ENCODE peak calls at places on chromosomes 12 and 14, in six cellular contexts. X is retinal pigment epithelial cell, F is WERI-Rb-1, P is GM12865, U is breast epithelium, D is foreskin fibroblast. Q is an unnamed sample.

GRCh38 chr14:89351958-89352404 is 65.1 kb downstream of the FOXN3 start:
- DNase-seq in X (no peak), F (no peak), P (no peak), U (no peak), D (no peak), Q (no peak)

GRCh38 chr12:44375694-44376093 is 500.4 kb downstream of the NELL2 start:
- DNase-seq in X (no peak), F (no peak), P (peak), U (no peak), D (no peak), Q (no peak)

GRCh38 chr12:60977966-60978365 is 1282.2 kb upstream of the USP15 start:
- DNase-seq in X (no peak), F (peak), P (no peak), U (no peak), D (peak), Q (no peak)

GRCh38 chr14:22112004-22112403 is 438.4 kb upstream of the OR4E1 start:
- DNase-seq in X (no peak), F (peak), P (peak), U (no peak), D (no peak), Q (peak)

GRCh38 chr14:44154889-44155288 is 352.2 kb downstream of the FSCB start:
- DNase-seq in X (no peak), F (no peak), P (no peak), U (no peak), D (no peak), Q (no peak)

GRCh38 chr12:49932746-49933145 is 17.8 kb upstream of the AQP2 start:
- DNase-seq in X (no peak), F (no peak), P (no peak), U (no peak), D (no peak), Q (no peak)

GRCh38 chr12:63045020-63045860 is 105.8 kb downstream of the AVPR1A start:
- DNase-seq in X (peak), F (no peak), P (no peak), U (no peak), D (peak), Q (no peak)

GRCh38 chr12:101021911-101022388 is 188.1 kb downstream of the SLC5A8 start:
- DNase-seq in X (peak), F (no peak), P (no peak), U (no peak), D (peak), Q (no peak)

GRCh38 chr12:51591020-51591901 is at the start of gene SCN8A:
- DNase-seq in X (peak), F (peak), P (peak), U (no peak), D (peak), Q (peak)

GRCh38 chr12:24491968-24492367 is 456.9 kb downstream of the BCAT1 start:
- DNase-seq in X (no peak), F (no peak), P (no peak), U (no peak), D (no peak), Q (no peak)

GRCh38 chr14:91233936-91234790 is 10.3 kb downstream of the GPR68 start:
- DNase-seq in X (no peak), F (no peak), P (no peak), U (no peak), D (no peak), Q (no peak)

GRCh38 chr14:80172380-80173055 is 38.8 kb downstream of the DIO2 start:
- DNase-seq in X (no peak), F (no peak), P (no peak), U (no peak), D (peak), Q (no peak)

GRCh38 chr12:53069621-53070410 is 9.4 kb downstream of the SPRYD3 start:
- DNase-seq in X (no peak), F (no peak), P (no peak), U (no peak), D (no peak), Q (no peak)

GRCh38 chr12:119176267-119177055 is 2.3 kb upstream of the HSPB8 start:
- DNase-seq in X (peak), F (peak), P (no peak), U (peak), D (peak), Q (peak)

GRCh38 chr14:97299661-97300060 is 502.5 kb downstream of the VRK1 start:
- DNase-seq in X (no peak), F (no peak), P (peak), U (no peak), D (no peak), Q (peak)

GRCh38 chr12:39816671-39817185 is 197.1 kb upstream of the ABCD2 start:
- DNase-seq in X (no peak), F (no peak), P (no peak), U (no peak), D (no peak), Q (no peak)

GRCh38 chr12:32146074-32146873 is 39.6 kb downstream of the BICD1 start:
- DNase-seq in X (no peak), F (no peak), P (peak), U (no peak), D (no peak), Q (no peak)

GRCh38 chr14:86166541-86166940 is 636.6 kb downstream of the FLRT2 start:
- DNase-seq in X (no peak), F (no peak), P (no peak), U (no peak), D (no peak), Q (no peak)

GRCh38 chr14:97218713-97219355 is 421.7 kb downstream of the VRK1 start:
- DNase-seq in X (no peak), F (no peak), P (no peak), U (no peak), D (peak), Q (peak)

GRCh38 chr14:24339284-24340151 is at the start of gene RIPK3:
- DNase-seq in X (no peak), F (no peak), P (peak), U (no peak), D (no peak), Q (peak)

GRCh38 chr14:100711117-100711462 is 15.6 kb upstream of the DLK1 start:
- DNase-seq in X (no peak), F (no peak), P (no peak), U (no peak), D (no peak), Q (no peak)

GRCh38 chr14:91606851-91607250 is 96.7 kb upstream of the PPP4R3A start:
- DNase-seq in X (no peak), F (no peak), P (no peak), U (no peak), D (peak), Q (no peak)

GRCh38 chr12:4829793-4830162 is 79.9 kb upstream of the KCNA1 start:
- DNase-seq in X (no peak), F (no peak), P (peak), U (no peak), D (no peak), Q (peak)

GRCh38 chr14:103118019-103118662 is 5.1 kb upstream of the TNFAIP2 start:
- DNase-seq in X (no peak), F (no peak), P (no peak), U (no peak), D (peak), Q (no peak)

GRCh38 chr12:52391618-52392002 is 6.2 kb upstream of the KRT84 start:
- DNase-seq in X (peak), F (no peak), P (no peak), U (peak), D (peak), Q (no peak)

GRCh38 chr14:45287609-45288008 is 34.6 kb upstream of the MIS18BP1 start:
- DNase-seq in X (no peak), F (no peak), P (no peak), U (no peak), D (no peak), Q (no peak)

GRCh38 chr14:99793213-99794155 is at the start of gene EML1:
- DNase-seq in X (no peak), F (peak), P (peak), U (peak), D (peak), Q (peak)

GRCh38 chr12:110893956-110894355 is 26.4 kb downstream of the MYL2 start:
- DNase-seq in X (no peak), F (no peak), P (no peak), U (no peak), D (no peak), Q (no peak)

GRCh38 chr12:110885152-110885840 is 35.1 kb downstream of the MYL2 start:
- DNase-seq in X (no peak), F (no peak), P (no peak), U (no peak), D (no peak), Q (no peak)

GRCh38 chr12:110883251-110883650 is 36.5 kb downstream of the CCDC63 start:
- DNase-seq in X (no peak), F (no peak), P (no peak), U (no peak), D (no peak), Q (no peak)

GRCh38 chr12:110889361-110889760 is 31.0 kb downstream of the MYL2 start:
- DNase-seq in X (no peak), F (no peak), P (no peak), U (no peak), D (no peak), Q (no peak)

DNA sequence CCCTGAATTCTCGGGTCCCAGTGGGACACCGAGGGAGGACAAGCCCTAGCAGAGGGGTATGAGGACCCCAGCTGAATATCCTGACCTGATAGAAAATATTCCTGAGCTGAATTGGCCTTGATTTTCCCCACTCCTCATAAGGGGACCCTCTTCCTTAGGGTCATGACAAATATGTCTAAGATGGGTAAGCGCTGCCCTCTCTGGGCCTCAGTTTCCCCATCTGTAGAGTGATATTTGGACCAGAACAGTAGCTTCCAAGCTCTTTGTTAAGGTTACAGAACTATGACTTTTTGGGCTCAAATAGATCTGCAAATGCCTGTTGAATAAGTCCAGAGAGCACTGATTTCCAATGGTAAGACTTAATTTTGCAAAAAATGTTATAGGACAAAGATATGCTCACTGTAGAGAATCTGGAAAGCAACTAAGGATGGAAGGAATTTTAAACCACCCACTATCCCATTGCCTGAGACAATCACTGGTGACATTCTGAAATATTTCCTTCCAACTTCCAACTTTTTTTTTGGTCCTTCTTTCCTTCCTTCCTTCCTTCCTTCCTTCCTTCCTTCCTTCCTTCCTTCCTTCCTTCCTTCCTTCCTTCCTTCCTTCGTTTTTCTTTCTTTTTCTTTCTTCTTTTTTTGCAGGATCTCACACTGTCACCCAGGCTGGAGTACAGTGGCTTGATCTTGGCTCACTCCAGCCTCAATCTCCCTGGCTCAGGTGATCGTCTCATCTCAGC is 32.0 kb downstream of the MYL2 start:
- DNase-seq in X (no peak), F (no peak), P (no peak), U (no peak), D (no peak), Q (no peak)
- TF ChIP-seq CTCF in X (no peak), F (no peak), P (no peak), U (no peak), D (no peak), Q (peak)

GRCh38 chr12:107404981-107405380 is 280.6 kb upstream of the PWP1 start:
- DNase-seq in X (no peak), F (peak), P (peak), U (no peak), D (peak), Q (peak)
- TF ChIP-seq CTCF in X (peak), F (peak), P (peak), U (no peak), D (peak), Q (peak)

GRCh38 chr14:68297871-68298468 is 478.4 kb downstream of the RAD51B start:
- DNase-seq in X (peak), F (no peak), P (no peak), U (no peak), D (peak), Q (no peak)
- TF ChIP-seq CTCF in X (peak), F (peak), P (no peak), U (no peak), D (peak), Q (no peak)

DNA sequence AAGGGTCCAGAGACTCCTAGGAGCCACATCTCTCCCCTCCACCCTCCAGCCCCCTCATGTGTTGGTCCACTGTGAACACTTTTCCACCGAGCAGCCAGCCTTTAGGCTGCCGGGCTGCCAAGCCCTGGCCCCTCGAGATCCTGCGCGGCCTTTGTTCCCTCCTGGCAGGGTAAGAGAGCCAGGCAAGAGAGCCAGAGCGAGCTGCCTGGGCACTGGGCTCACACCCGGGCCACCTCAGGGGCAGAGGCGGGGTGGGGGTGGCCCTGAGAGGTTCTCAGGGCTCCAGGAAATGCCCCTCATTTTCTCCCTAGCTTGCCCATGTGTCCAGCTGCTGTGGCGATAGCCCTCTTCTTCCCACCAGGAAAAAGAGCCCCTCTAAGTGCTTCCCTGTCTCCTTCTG is 44.8 kb downstream of the LTBP2 start:
- DNase-seq in X (no peak), F (no peak), P (no peak), U (no peak), D (no peak), Q (no peak)
- TF ChIP-seq CTCF in X (no peak), F (no peak), P (no peak), U (no peak), D (no peak), Q (no peak)

GRCh38 chr12:95411466-95411865 is 62.5 kb upstream of the METAP2 start:
- DNase-seq in X (no peak), F (no peak), P (no peak), U (peak), D (no peak), Q (no peak)
- TF ChIP-seq CTCF in X (no peak), F (no peak), P (no peak), U (no peak), D (no peak), Q (no peak)

DNA sequence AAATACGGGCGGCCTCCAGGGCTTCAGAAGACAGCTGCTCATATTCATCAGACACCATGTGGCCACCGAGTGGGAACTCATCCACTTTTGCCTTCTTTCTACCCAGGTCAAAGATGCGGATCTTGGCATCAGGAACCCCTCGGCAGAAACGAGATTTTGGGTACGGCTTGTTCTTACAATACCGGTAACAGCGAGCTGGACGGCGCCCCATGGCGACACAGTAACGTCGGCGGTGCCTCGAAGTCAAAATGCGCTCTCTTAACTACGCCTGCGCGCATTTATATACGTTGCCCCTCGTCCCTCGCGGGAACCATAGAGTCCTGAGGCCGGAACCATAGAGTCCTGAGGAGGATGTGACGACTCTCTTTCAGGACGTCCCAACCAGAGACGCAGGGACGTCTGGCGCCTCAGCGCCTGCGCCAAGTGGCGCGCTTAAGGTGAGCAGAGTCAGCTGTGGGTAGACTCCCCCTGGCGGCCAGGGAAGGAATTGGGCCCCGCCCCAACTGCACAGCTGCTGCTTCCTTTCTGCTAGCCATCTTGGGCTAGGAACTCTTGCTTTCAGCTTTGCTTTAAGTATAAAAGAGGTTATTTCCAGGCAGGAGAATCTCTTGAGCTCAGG is at the start of gene RPL10L:
- DNase-seq in X (no peak), F (no peak), P (no peak), U (no peak), D (no peak), Q (peak)
- TF ChIP-seq CTCF in X (peak), F (peak), P (peak), U (no peak), D (no peak), Q (no peak)